ENCODE peak calls at places on chromosomes 13 and 19, in four cellular contexts. J, V, I and G are unnamed samples.

GRCh38 chr19:36265856-36266374 is 51.0 kb downstream of the ZNF146 start:
- DNase-seq in J (no peak), V (no peak), I (no peak), G (no peak)

GRCh38 chr13:46615888-46616531 is 63.0 kb downstream of the LRCH1 start:
- DNase-seq in J (no peak), V (no peak), I (no peak), G (no peak)

GRCh38 chr19:3365447-3366103 is 808 bp upstream of the NFIC start:
- DNase-seq in J (no peak), V (no peak), I (no peak), G (no peak)

GRCh38 chr13:58994778-58995177 is 1169.0 kb downstream of the DIAPH3 start:
- DNase-seq in J (no peak), V (no peak), I (no peak), G (no peak)

GRCh38 chr13:52793507-52793906 is 53.9 kb upstream of the CNMD start:
- DNase-seq in J (no peak), V (no peak), I (no peak), G (no peak)

GRCh38 chr19:33906578-33907335 is 110.1 kb downstream of the KCTD15 start:
- DNase-seq in J (no peak), V (no peak), I (no peak), G (no peak)

GRCh38 chr19:21028969-21029268 is 8.5 kb downstream of the ZNF430 start:
- DNase-seq in J (no peak), V (no peak), I (no peak), G (no peak)

GRCh38 chr13:93767917-93768422 is 541.4 kb downstream of the GPC6 start:
- DNase-seq in J (no peak), V (no peak), I (no peak), G (no peak)

GRCh38 chr13:48185018-48185417 is 48.0 kb upstream of the ITM2B start:
- DNase-seq in J (no peak), V (no peak), I (no peak), G (no peak)

GRCh38 chr19:47628058-47628771 is 19.3 kb downstream of the BICRA start:
- DNase-seq in J (no peak), V (no peak), I (no peak), G (no peak)

GRCh38 chr19:19642506-19643157 is 825 bp downstream of the GMIP start:
- DNase-seq in J (no peak), V (peak), I (no peak), G (peak)

GRCh38 chr19:17953316-17953801 is 13.5 kb upstream of the KCNN1 start:
- DNase-seq in J (no peak), V (no peak), I (no peak), G (no peak)